ENCODE peak calls at places on chromosomes 11 and 22, in four cellular contexts. Y, P, E and H are unnamed samples.

GRCh38 chr11:66559141-66559861 is 9.1 kb downstream of the CTSF start:
- DNase-seq in Y (no peak), P (no peak), E (no peak), H (no peak)

GRCh38 chr22:48084041-48084748 is 1321.7 kb downstream of the TBC1D22A start:
- DNase-seq in Y (no peak), P (no peak), E (no peak), H (no peak)

GRCh38 chr11:120127236-120127635 is 10.7 kb downstream of the TRIM29 start:
- DNase-seq in Y (no peak), P (no peak), E (no peak), H (no peak)

GRCh38 chr11:117825538-117826359 is 1.2 kb upstream of the FXYD2 start:
- DNase-seq in Y (no peak), P (no peak), E (no peak), H (peak)

GRCh38 chr22:19878461-19879247 is 24.0 kb upstream of the GNB1L start:
- DNase-seq in Y (no peak), P (no peak), E (peak), H (no peak)

GRCh38 chr22:50528682-50529415 is 963 bp downstream of the TYMP start:
- DNase-seq in Y (no peak), P (no peak), E (no peak), H (no peak)

GRCh38 chr22:19998991-19999820 is 17.4 kb downstream of the ARVCF start:
- DNase-seq in Y (no peak), P (no peak), E (no peak), H (peak)

GRCh38 chr11:9639985-9640384 is 23.9 kb upstream of the SWAP70 start:
- DNase-seq in Y (no peak), P (no peak), E (no peak), H (no peak)

GRCh38 chr11:118305726-118306125 is 1.2 kb downstream of the CD3E start:
- DNase-seq in Y (no peak), P (no peak), E (no peak), H (no peak)

GRCh38 chr22:31343235-31344191 is 2.6 kb downstream of the PATZ1 start:
- DNase-seq in Y (peak), P (no peak), E (peak), H (peak)

GRCh38 chr11:119108151-119108856 is 1.2 kb downstream of the C2CD2L start:
- DNase-seq in Y (no peak), P (no peak), E (no peak), H (no peak)

GRCh38 chr11:95835351-95835750 is 45.1 kb downstream of the CEP57 start:
- DNase-seq in Y (no peak), P (no peak), E (no peak), H (no peak)

GRCh38 chr22:20238567-20239062 is 29.5 kb downstream of the RTN4R start:
- DNase-seq in Y (peak), P (no peak), E (peak), H (peak)

GRCh38 chr11:14350716-14351238 is 8.2 kb downstream of the RRAS2 start:
- DNase-seq in Y (no peak), P (no peak), E (no peak), H (no peak)

GRCh38 chr11:76802151-76802550 is 19.0 kb downstream of the TSKU start:
- DNase-seq in Y (no peak), P (no peak), E (no peak), H (no peak)

GRCh38 chr11:47858169-47858543 is 10.0 kb upstream of the NUP160 start:
- DNase-seq in Y (no peak), P (no peak), E (no peak), H (no peak)

GRCh38 chr11:124592627-124593026 is 18.6 kb upstream of the PANX3 start:
- DNase-seq in Y (no peak), P (no peak), E (no peak), H (no peak)

GRCh38 chr11:105979997-105980703 is 41.9 kb downstream of the MSANTD4 start:
- DNase-seq in Y (no peak), P (no peak), E (no peak), H (no peak)

GRCh38 chr11:102581091-102581490 is 44.0 kb downstream of the MMP20 start:
- DNase-seq in Y (no peak), P (no peak), E (no peak), H (no peak)

GRCh38 chr11:66745356-66746235 is 16.6 kb upstream of the SPTBN2 start:
- DNase-seq in Y (peak), P (no peak), E (no peak), H (peak)

GRCh38 chr11:68406318-68407313 is 53.9 kb upstream of the PPP6R3 start:
- DNase-seq in Y (no peak), P (no peak), E (no peak), H (no peak)

GRCh38 chr11:133968300-133968699 is 11.5 kb upstream of the IGSF9B start:
- DNase-seq in Y (peak), P (no peak), E (no peak), H (no peak)

GRCh38 chr11:113255096-113255495 is 59.3 kb upstream of the TTC12 start:
- DNase-seq in Y (no peak), P (no peak), E (no peak), H (no peak)

GRCh38 chr22:17077255-17077654 is 7.5 kb upstream of the IL17RA start:
- DNase-seq in Y (no peak), P (peak), E (no peak), H (no peak)

GRCh38 chr11:721347-721912 is 15.4 kb downstream of the EPS8L2 start:
- DNase-seq in Y (no peak), P (no peak), E (no peak), H (no peak)

GRCh38 chr11:26721967-26722366 is at the start of gene SLC5A12:
- DNase-seq in Y (no peak), P (no peak), E (no peak), H (no peak)

GRCh38 chr11:59545179-59546020 is 34.1 kb downstream of the OR4D9 start:
- DNase-seq in Y (no peak), P (no peak), E (no peak), H (no peak)

GRCh38 chr11:109527496-109527895 is 105.5 kb downstream of the C11orf87 start:
- DNase-seq in Y (no peak), P (no peak), E (no peak), H (no peak)

GRCh38 chr11:130711193-130711592 is 205.1 kb downstream of the SNX19 start:
- DNase-seq in Y (no peak), P (no peak), E (no peak), H (no peak)

GRCh38 chr11:11960687-11961086 is 47.7 kb downstream of the DKK3 start:
- DNase-seq in Y (no peak), P (no peak), E (no peak), H (no peak)

GRCh38 chr22:31857247-31857646 is 87.1 kb upstream of the YWHAH start:
- DNase-seq in Y (peak), P (no peak), E (peak), H (peak)

GRCh38 chr11:121482231-121483129 is 29.7 kb upstream of the SORL1-AS1 start:
- DNase-seq in Y (no peak), P (no peak), E (no peak), H (no peak)

GRCh38 chr11:61516675-61517516 is 8.3 kb downstream of the LRRC10B start:
- DNase-seq in Y (peak), P (no peak), E (peak), H (peak)

GRCh38 chr11:107928767-107929507 is 689 bp downstream of the RAB39A start:
- DNase-seq in Y (peak), P (no peak), E (peak), H (peak)

GRCh38 chr11:111441443-111441842 is 62.4 kb upstream of the POU2AF1 start:
- DNase-seq in Y (no peak), P (peak), E (no peak), H (no peak)

GRCh38 chr22:36860017-36860416 is 789 bp upstream of the NCF4 start:
- DNase-seq in Y (no peak), P (no peak), E (no peak), H (no peak)

GRCh38 chr22:45103756-45104155 is 60.0 kb upstream of the NUP50 start:
- DNase-seq in Y (no peak), P (no peak), E (no peak), H (no peak)

GRCh38 chr22:30047364-30047738 is 32.9 kb upstream of the HORMAD2 start:
- DNase-seq in Y (no peak), P (no peak), E (no peak), H (no peak)

GRCh38 chr11:75288846-75289760 is 48.5 kb downstream of the TPBGL start:
- DNase-seq in Y (no peak), P (no peak), E (no peak), H (no peak)